ENCODE peak calls at places on chromosomes 7 and 10, in six cellular contexts. E, J, B, S, X and O are unnamed samples.

GRCh38 chr10:32005050-32005449 is 51.2 kb downstream of the KIF5B start:
- DNase-seq in S (peak; percentile 59), E (peak; percentile 12), X (no peak), B (no peak), J (peak; percentile 43), O (peak; percentile 70)

GRCh38 chr7:106365252-106366005 is 80.6 kb upstream of the NAMPT start:
- DNase-seq in J (no peak), E (no peak), B (no peak), S (no peak), X (no peak), O (peak; percentile 35)

GRCh38 chr10:1187855-1188555 is 131.8 kb downstream of the WDR37 start:
- DNase-seq in X (peak; percentile 33), J (no peak), B (no peak), E (no peak), S (no peak), O (no peak)

GRCh38 chr7:156640949-156641485 is 443 bp downstream of the RNF32 start:
- DNase-seq in X (no peak), J (peak; percentile 3), B (peak; percentile 22), S (no peak), E (no peak), O (peak; percentile 53)

GRCh38 chr10:117334075-117334474 is 41.2 kb downstream of the PDZD8 start:
- DNase-seq in S (peak; percentile 31), X (no peak), E (no peak), J (no peak), B (no peak), O (no peak)

GRCh38 chr10:131245475-131246059 is 66.0 kb downstream of the TCERG1L start:
- DNase-seq in X (no peak), E (no peak), J (no peak), B (no peak), S (no peak), O (no peak)

GRCh38 chr10:84348431-84348830 is 20.0 kb downstream of the CCSER2 start:
- DNase-seq in S (peak; percentile 40), J (no peak), X (no peak), B (no peak), E (peak; percentile 50), O (no peak)

GRCh38 chr10:95841711-95842498 is 65.9 kb upstream of the CC2D2B start:
- DNase-seq in E (peak; percentile 19), J (peak; percentile 50), B (no peak), X (no peak), S (peak; percentile 75), O (peak; percentile 35)

GRCh38 chr10:64658528-64658927 is 1137.3 kb downstream of the REEP3 start:
- DNase-seq in B (no peak), E (no peak), S (no peak), J (no peak), X (no peak), O (no peak)

GRCh38 chr10:21807162-21807561 is 196.4 kb downstream of the DNAJC1 start:
- DNase-seq in J (no peak), E (no peak), X (no peak), S (peak; percentile 16), B (no peak), O (no peak)

GRCh38 chr7:78690174-78690573 is 763.3 kb downstream of the MAGI2 start:
- DNase-seq in J (no peak), E (no peak), X (no peak), S (no peak), B (no peak), O (no peak)

GRCh38 chr7:94656925-94657731 is 1.2 kb upstream of the SGCE start:
- DNase-seq in S (peak; percentile 61), B (no peak), E (no peak), J (peak; percentile 16), X (peak; percentile 49), O (no peak)

GRCh38 chr7:23981314-23981713 is 271.3 kb downstream of the STK31 start:
- DNase-seq in X (no peak), S (no peak), E (no peak), J (no peak), B (no peak), O (no peak)

GRCh38 chr10:110576220-110576619 is 8.7 kb downstream of the SMC3 start:
- DNase-seq in E (no peak), J (no peak), X (no peak), B (no peak), S (peak; percentile 76), O (no peak)

GRCh38 chr7:126790763-126791162 is 462.0 kb downstream of the GRM8 start:
- DNase-seq in S (no peak), E (no peak), X (no peak), J (no peak), B (no peak), O (no peak)

GRCh38 chr10:1020460-1020859 is 5.2 kb downstream of the IDI2 start:
- DNase-seq in E (no peak), X (no peak), B (no peak), S (no peak), J (no peak), O (no peak)

GRCh38 chr10:48456808-48457761 is 147.8 kb downstream of the ARHGAP22 start:
- DNase-seq in B (no peak), J (no peak), X (peak; percentile 17), E (no peak), S (no peak), O (no peak)

GRCh38 chr7:33744293-33744692 is 161.0 kb upstream of the BMPER start:
- DNase-seq in X (no peak), S (no peak), J (peak; percentile 21), E (peak; percentile 54), B (no peak), O (peak; percentile 48)

GRCh38 chr7:15402436-15403136 is 159.2 kb downstream of the AGMO start:
- DNase-seq in B (no peak), X (no peak), J (no peak), S (no peak), E (no peak), O (no peak)

GRCh38 chr7:22052650-22053336 is 107.1 kb upstream of the CDCA7L start:
- DNase-seq in E (no peak), S (no peak), J (no peak), X (no peak), B (no peak), O (no peak)

GRCh38 chr7:150363872-150364271 is 4.8 kb upstream of the REPIN1 start:
- DNase-seq in B (no peak), S (no peak), J (no peak), X (no peak), E (no peak), O (no peak)

GRCh38 chr10:126905776-126906703 is 812 bp downstream of the DOCK1 start:
- DNase-seq in S (peak; percentile 74), X (no peak), E (peak; percentile 25), J (no peak), B (no peak), O (peak; percentile 30)

GRCh38 chr7:158350166-158350900 is 237.3 kb downstream of the PTPRN2 start:
- DNase-seq in X (no peak), S (no peak), B (no peak), J (no peak), E (no peak), O (no peak)

GRCh38 chr7:31955021-31955420 is 115.2 kb downstream of the PDE1C start:
- DNase-seq in S (peak; percentile 38), E (no peak), J (no peak), X (no peak), B (no peak), O (no peak)

GRCh38 chr7:18873674-18874341 is 243.6 kb downstream of the TWIST1 start:
- DNase-seq in B (no peak), J (no peak), X (no peak), E (peak; percentile 33), S (no peak), O (no peak)

GRCh38 chr7:5470721-5471311 is 47.2 kb upstream of the TNRC18 start:
- DNase-seq in J (no peak), E (no peak), B (no peak), X (peak; percentile 49), S (peak; percentile 48), O (no peak)

GRCh38 chr10:75111906-75112703 is 649 bp downstream of the SAMD8 start:
- DNase-seq in J (peak; percentile 1), B (no peak), X (peak; percentile 46), S (peak; percentile 68), E (peak; percentile 84), O (peak; percentile 72)

GRCh38 chr10:11324761-11325321 is 286.6 kb downstream of the USP6NL start:
- DNase-seq in B (no peak), X (no peak), S (no peak), E (no peak), J (no peak), O (no peak)

GRCh38 chr7:27684491-27684890 is 21.8 kb upstream of the HIBADH start:
- DNase-seq in S (no peak), X (no peak), B (no peak), J (no peak), E (no peak), O (no peak)

GRCh38 chr10:126500866-126501265 is 112.6 kb upstream of the ADAM12 start:
- DNase-seq in S (peak; percentile 79), B (no peak), X (no peak), J (no peak), E (no peak), O (no peak)

GRCh38 chr7:132291446-132291845 is 284.8 kb downstream of the PLXNA4 start:
- DNase-seq in J (no peak), B (no peak), E (no peak), X (no peak), S (peak; percentile 20), O (no peak)

GRCh38 chr7:129607471-129608120 is 3.9 kb upstream of the NRF1 start:
- DNase-seq in B (peak; percentile 18), X (no peak), E (peak; percentile 53), J (no peak), S (peak; percentile 28), O (peak; percentile 63)

GRCh38 chr10:130751851-130752250 is 559.7 kb downstream of the TCERG1L start:
- DNase-seq in S (no peak), X (no peak), J (no peak), B (no peak), E (no peak), O (no peak)

GRCh38 chr10:81018898-81019890 is 481.5 kb downstream of the SH2D4B start:
- DNase-seq in X (no peak), S (peak; percentile 59), B (no peak), E (peak; percentile 12), J (peak; percentile 31), O (peak; percentile 20)